ENCODE peak calls at places on chromosomes 12 and 14, in seven cellular contexts. X, C, U, A, H, Z and N are unnamed samples. For H3K27me3 and H3K9me3, the result is how much of the 10 kb centered on the place peaks cover.

GRCh38 chr14:46818147-46818546 is 166.6 kb upstream of the RPL10L start:
- DNase-seq in X (no peak), C (no peak), U (no peak), A (no peak), H (peak), Z (no peak), N (no peak)

GRCh38 chr12:116607039-116607438 is 47.9 kb downstream of the MAP1LC3B2 start:
- DNase-seq in X (no peak), C (no peak), U (no peak), A (no peak), H (no peak), Z (no peak), N (no peak)

GRCh38 chr14:102654298-102654697 is 61.8 kb downstream of the RCOR1 start:
- DNase-seq in X (no peak), C (no peak), U (no peak), A (no peak), H (no peak), Z (no peak), N (no peak)

GRCh38 chr12:108358580-108358965 is 19.5 kb upstream of the CMKLR1 start:
- DNase-seq in X (no peak), C (no peak), U (no peak), A (no peak), H (no peak), Z (no peak), N (no peak)

GRCh38 chr14:104872469-104873341 is 7.6 kb downstream of the CEP170B start:
- DNase-seq in X (no peak), C (no peak), U (no peak), A (peak), H (no peak), Z (no peak), N (no peak)

GRCh38 chr14:55127491-55127951 is 1.5 kb upstream of the LGALS3 start:
- DNase-seq in X (no peak), C (no peak), U (peak), A (no peak), H (no peak), Z (no peak), N (no peak)

GRCh38 chr14:65101631-65102440 is 481 bp downstream of the MAX start:
- DNase-seq in X (no peak), C (peak), U (peak), A (peak), H (no peak), Z (peak), N (no peak)

GRCh38 chr12:19191563-19191962 is 62.0 kb downstream of the PLEKHA5 start:
- DNase-seq in X (no peak), C (no peak), U (no peak), A (no peak), H (no peak), Z (peak), N (no peak)

GRCh38 chr14:84197704-84198103 is 1332.2 kb upstream of the FLRT2 start:
- DNase-seq in X (no peak), C (no peak), U (no peak), A (no peak), H (no peak), Z (no peak), N (no peak)

DNA sequence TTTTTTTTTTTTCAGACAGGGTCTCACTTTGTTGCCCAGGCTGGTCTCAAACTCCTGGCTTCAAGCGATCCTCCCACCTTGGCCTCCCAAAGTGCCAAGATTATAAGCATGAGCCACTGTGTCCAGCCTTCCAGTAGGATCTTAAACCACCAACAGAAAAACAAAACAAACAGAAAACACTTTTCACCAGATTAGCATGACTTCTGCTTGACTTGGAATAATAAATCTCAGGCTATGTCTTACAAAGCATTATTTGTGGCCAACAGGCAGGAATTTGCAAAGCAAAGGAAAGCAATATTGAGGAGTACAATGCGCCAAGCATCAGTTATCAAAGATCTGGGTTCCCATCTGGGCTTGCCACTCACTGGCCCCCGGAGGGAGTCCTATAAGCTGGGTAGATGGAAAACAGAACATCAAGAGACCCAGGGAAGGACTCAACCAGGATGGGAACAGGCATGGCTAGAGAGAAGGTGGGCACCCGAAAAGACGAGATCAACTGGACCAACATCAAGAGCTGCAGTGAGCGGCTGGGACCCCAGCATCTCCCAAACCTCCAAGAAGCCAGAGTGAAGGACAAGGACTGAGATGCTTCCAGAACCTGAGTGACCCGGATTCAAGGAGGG is 101.3 kb downstream of the TMEM30B start:
- DNase-seq in X (no peak), C (no peak), U (no peak), A (no peak), H (no peak), Z (no peak), N (no peak)
- H3K4me3 ChIP-seq in X (no peak), C (no peak), U (no peak), A (no peak), H (no peak), Z (no peak), N (no peak)

GRCh38 chr12:87491598-87491997 is 537.6 kb downstream of the C12orf50 start:
- DNase-seq in X (no peak), C (no peak), U (no peak), A (no peak), H (no peak), Z (no peak), N (no peak)
- H3K27me3 ChIP-seq in X (under half), C (under half), U (under half), A (under half), H (under half), Z (under half), N (under half)

GRCh38 chr14:49164074-49164473 is 422.1 kb downstream of the RPS29 start:
- DNase-seq in X (no peak), C (peak), U (no peak), A (no peak), H (no peak), Z (no peak), N (no peak)
- H3K9me3 ChIP-seq in X (under half), C (under half), U (under half), A (under half), H (under half), Z (under half), N (under half)

GRCh38 chr12:103495158-103495782 is 498 bp downstream of the C12orf42 start:
- DNase-seq in X (no peak), C (peak), U (peak), A (no peak), H (peak), Z (peak), N (no peak)
- H3K4me3 ChIP-seq in X (peak), C (peak), U (peak), A (no peak), H (peak), Z (peak), N (peak)

GRCh38 chr12:3515506-3515905 is 24.5 kb downstream of the PRMT8 start:
- DNase-seq in X (no peak), C (no peak), U (no peak), A (no peak), H (no peak), Z (no peak), N (no peak)
- H3K27me3 ChIP-seq in X (under half), C (under half), U (under half), A (under half), H (under half), Z (under half), N (under half)

GRCh38 chr12:133063556-133063955 is 17.2 kb upstream of the ZNF140 start:
- DNase-seq in X (no peak), C (no peak), U (no peak), A (no peak), H (no peak), Z (no peak), N (no peak)

GRCh38 chr12:133058203-133059125 is 21.2 kb downstream of the ZNF84 start:
- DNase-seq in X (no peak), C (no peak), U (no peak), A (no peak), H (no peak), Z (no peak), N (no peak)

GRCh38 chr12:133057446-133057845 is 20.1 kb downstream of the ZNF84 start:
- DNase-seq in X (no peak), C (no peak), U (no peak), A (no peak), H (no peak), Z (no peak), N (no peak)

DNA sequence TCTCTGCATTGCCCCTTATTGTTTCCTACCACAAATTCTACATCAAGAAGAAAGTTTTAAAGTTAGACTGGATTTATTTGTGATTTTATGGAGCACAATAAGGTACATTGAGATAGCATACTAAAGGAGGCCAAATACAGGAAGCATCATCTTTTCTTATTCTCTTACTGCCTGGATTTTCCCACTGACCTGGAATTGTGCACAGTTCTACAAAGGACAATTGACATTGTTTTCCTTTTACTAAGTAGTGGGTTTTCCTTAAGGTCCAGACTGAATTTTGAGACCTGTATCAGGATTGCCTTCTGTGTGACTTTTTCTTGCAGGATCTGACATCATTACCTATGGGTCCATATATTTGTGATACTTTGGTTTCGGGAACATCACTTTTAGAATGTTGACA is 18.8 kb upstream of the ZNF140 start:
- DNase-seq in X (no peak), C (no peak), U (no peak), A (no peak), H (no peak), Z (no peak), N (no peak)
- H3K9me3 ChIP-seq in X (half or more), C (half or more), U (under half), A (half or more), H (half or more), Z (half or more), N (under half)